ENCODE peak calls at places on chromosomes 7 and 10, in eight cellular contexts. Y, M, V, X, O, D, Q and J are unnamed samples.

GRCh38 chr7:29270579-29270978 is 76.0 kb downstream of the CHN2 start:
- DNase-seq in M (no peak), Y (no peak), D (no peak), V (no peak), O (peak; percentile 87), X (no peak), Q (no peak), J (no peak)

GRCh38 chr7:159083001-159083697 is 61.5 kb downstream of the VIPR2 start:
- DNase-seq in M (no peak), Q (no peak), V (no peak), Y (no peak), D (no peak), O (no peak), X (no peak), J (no peak)

GRCh38 chr7:100719523-100720319 is 547 bp upstream of the EPO start:
- DNase-seq in O (peak; percentile 67), Y (peak; percentile 57), D (peak; percentile 31), Q (no peak), V (no peak), X (no peak), M (peak; percentile 44), J (peak; percentile 44)

GRCh38 chr7:137325927-137326326 is 17.6 kb downstream of the PTN start:
- DNase-seq in Y (no peak), V (no peak), D (no peak), Q (no peak), X (no peak), M (no peak), O (no peak), J (no peak)

GRCh38 chr7:91603707-91604106 is 276.8 kb downstream of the MTERF1 start:
- DNase-seq in D (no peak), X (no peak), O (no peak), M (no peak), V (no peak), Q (no peak), Y (no peak), J (no peak)

GRCh38 chr10:131419797-131420196 is 108.3 kb upstream of the TCERG1L start:
- DNase-seq in V (no peak), X (no peak), Q (no peak), Y (no peak), O (no peak), M (no peak), D (no peak), J (no peak)

GRCh38 chr7:45624392-45624760 is 50.2 kb downstream of the ADCY1 start:
- DNase-seq in Y (no peak), Q (no peak), D (no peak), X (no peak), O (no peak), M (no peak), V (no peak), J (no peak)

GRCh38 chr7:106840342-106840741 is 24.7 kb upstream of the PIK3CG start:
- DNase-seq in V (no peak), Q (no peak), Y (peak; percentile 88), D (peak; percentile 63), M (peak; percentile 81), X (peak; percentile 6), O (peak; percentile 64), J (peak; percentile 89)

GRCh38 chr10:94076325-94076841 is 82.7 kb downstream of the PLCE1 start:
- DNase-seq in D (peak; percentile 49), X (peak; percentile 24), O (peak; percentile 89), Y (peak; percentile 74), V (peak; percentile 36), M (peak; percentile 81), Q (no peak), J (peak; percentile 72)

GRCh38 chr7:151207796-151208195 is 2.5 kb downstream of the H2BK1 start:
- DNase-seq in Q (no peak), M (no peak), V (no peak), D (no peak), X (no peak), O (no peak), Y (no peak), J (no peak)

GRCh38 chr7:139231513-139232376 is 708 bp downstream of the UBN2 start:
- DNase-seq in V (peak; percentile 11), M (no peak), D (no peak), X (peak; percentile 57), Q (peak; percentile 58), O (peak; percentile 25), Y (peak; percentile 43), J (peak; percentile 47)

GRCh38 chr10:116796910-116797513 is 52.3 kb upstream of the ENO4 start:
- DNase-seq in D (peak; percentile 20), X (peak; percentile 92), M (peak; percentile 66), V (peak; percentile 78), Q (peak; percentile 82), O (peak; percentile 74), Y (peak; percentile 79), J (peak; percentile 67)

DNA sequence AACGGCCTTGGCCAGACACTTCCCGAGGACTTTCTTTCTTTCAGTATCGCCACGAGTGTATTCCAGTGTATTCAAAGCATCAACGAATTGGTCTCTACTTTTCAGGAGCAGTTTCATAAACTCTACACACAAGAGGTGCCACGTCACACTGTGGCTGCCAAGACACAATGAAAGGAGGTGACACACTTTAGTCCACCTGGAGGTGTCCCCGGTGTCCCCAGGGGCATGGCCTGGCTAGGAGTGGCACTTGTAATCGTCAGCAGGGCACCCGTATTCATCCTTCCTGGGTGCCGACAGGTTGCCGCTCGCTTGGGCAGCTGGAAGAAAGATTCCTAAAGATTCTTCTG is 5.0 kb downstream of the TNS3 start:
- DNase-seq in V (no peak), D (no peak), M (no peak), Y (no peak), X (no peak), O (no peak), Q (no peak), J (no peak)
- H3K4me3 ChIP-seq in V (peak overlapping the region; percentile 9), D (no peak overlapping the region), M (no peak overlapping the region), Y (no peak overlapping the region), X (no peak overlapping the region), O (peak overlapping the region; percentile 50), Q (no peak overlapping the region), J (no peak overlapping the region)

GRCh38 chr7:70570961-70571360 is 561.0 kb upstream of the GALNT17 start:
- DNase-seq in Y (no peak), Q (no peak), O (no peak), M (no peak), V (no peak), X (no peak), D (no peak), J (no peak)

GRCh38 chr7:70571403-70571911 is 560.5 kb upstream of the GALNT17 start:
- DNase-seq in D (peak; percentile 11), Q (no peak), V (peak; percentile 36), M (peak; percentile 78), Y (peak; percentile 31), O (peak; percentile 18), X (no peak), J (peak; percentile 63)

GRCh38 chr7:70568674-70569334 is 563.1 kb upstream of the GALNT17 start:
- DNase-seq in O (no peak), M (no peak), V (no peak), X (no peak), D (no peak), Y (no peak), Q (peak; percentile 86), J (no peak)

GRCh38 chr7:70570029-70570428 is 561.9 kb upstream of the GALNT17 start:
- DNase-seq in X (no peak), M (no peak), D (no peak), O (no peak), Q (no peak), Y (no peak), V (no peak), J (no peak)

GRCh38 chr7:70569335-70569819 is 562.6 kb upstream of the GALNT17 start:
- DNase-seq in O (no peak), Q (no peak), D (no peak), M (no peak), Y (no peak), V (no peak), X (no peak), J (no peak)
- H3K4me3 ChIP-seq in O (no peak overlapping the region), Q (no peak overlapping the region), D (no peak overlapping the region), M (no peak overlapping the region), Y (no peak overlapping the region), V (no peak overlapping the region), X (no peak overlapping the region), J (no peak overlapping the region)

GRCh38 chr7:143934526-143935340 is at the start of gene OR2F2:
- DNase-seq in O (peak; percentile 88), Y (peak; percentile 87), Q (no peak), M (peak; percentile 48), X (no peak), V (no peak), D (peak; percentile 11), J (peak; percentile 22)
- H3K4me3 ChIP-seq in O (no peak within 1 kb of the TSS), Y (no peak within 1 kb of the TSS), Q (no peak within 1 kb of the TSS), M (no peak within 1 kb of the TSS), X (no peak within 1 kb of the TSS), V (no peak within 1 kb of the TSS), D (no peak within 1 kb of the TSS), J (no peak within 1 kb of the TSS)

GRCh38 chr10:69328346-69328687 is 50.0 kb downstream of the HK1 start:
- DNase-seq in O (no peak), D (no peak), Y (no peak), Q (no peak), X (no peak), V (no peak), M (no peak), J (no peak)
- H3K4me3 ChIP-seq in O (peak overlapping the region; percentile 9), D (no peak overlapping the region), Y (no peak overlapping the region), Q (no peak overlapping the region), X (no peak overlapping the region), V (no peak overlapping the region), M (no peak overlapping the region), J (no peak overlapping the region)

GRCh38 chr10:61971016-61971350 is 69.5 kb downstream of the ARID5B start:
- DNase-seq in X (no peak), Q (no peak), O (peak; percentile 62), Y (peak; percentile 41), D (no peak), V (no peak), M (peak; percentile 50), J (peak; percentile 21)

GRCh38 chr10:61975107-61975932 is 73.8 kb downstream of the ARID5B start:
- DNase-seq in D (peak; percentile 55), Q (no peak), X (no peak), O (peak; percentile 76), M (peak; percentile 69), Y (peak; percentile 77), V (peak; percentile 12), J (peak; percentile 92)

GRCh38 chr10:61973923-61974322 is 72.4 kb downstream of the ARID5B start:
- DNase-seq in O (no peak), X (no peak), Y (no peak), Q (no peak), D (no peak), M (no peak), V (no peak), J (peak; percentile 18)

GRCh38 chr10:61973169-61973568 is 71.7 kb downstream of the ARID5B start:
- DNase-seq in V (no peak), D (no peak), Y (no peak), O (peak; percentile 53), Q (no peak), X (no peak), M (no peak), J (peak; percentile 46)

GRCh38 chr10:61974611-61975010 is 73.1 kb downstream of the ARID5B start:
- DNase-seq in O (peak; percentile 75), Q (peak; percentile 76), D (no peak), Y (peak; percentile 74), V (no peak), X (no peak), M (peak; percentile 53), J (peak; percentile 82)
- H3K4me3 ChIP-seq in O (no peak overlapping the region), Q (no peak overlapping the region), D (no peak overlapping the region), Y (no peak overlapping the region), V (no peak overlapping the region), X (no peak overlapping the region), M (no peak overlapping the region), J (no peak overlapping the region)

GRCh38 chr10:76141376-76141775 is 710.0 kb downstream of the LRMDA start:
- DNase-seq in Q (no peak), M (no peak), D (no peak), X (no peak), O (no peak), V (no peak), Y (no peak), J (no peak)
- H3K4me3 ChIP-seq in Q (no peak overlapping the region), M (no peak overlapping the region), D (no peak overlapping the region), X (no peak overlapping the region), O (no peak overlapping the region), V (no peak overlapping the region), Y (no peak overlapping the region), J (no peak overlapping the region)